ENCODE peak calls at places on chromosomes 5 and 9, in six cellular contexts. K, J, Y, M, X and L are unnamed samples.

GRCh38 chr5:153520952-153521351 is 30.5 kb downstream of the GRIA1 start:
- DNase-seq in X (no peak), J (no peak), M (no peak), K (no peak), Y (no peak), L (no peak)

GRCh38 chr5:9042241-9042640 is 503.6 kb downstream of the SEMA5A start:
- DNase-seq in X (no peak), Y (no peak), J (no peak), K (no peak), M (no peak), L (no peak)

GRCh38 chr5:148922606-148923005 is 96.2 kb downstream of the ADRB2 start:
- DNase-seq in X (no peak), J (no peak), M (no peak), Y (no peak), K (no peak), L (no peak)

GRCh38 chr9:14218253-14218652 is 95.7 kb downstream of the NFIB start:
- DNase-seq in X (no peak), K (no peak), Y (no peak), M (no peak), J (no peak), L (no peak)

GRCh38 chr5:146027746-146028145 is 77.6 kb downstream of the PLAC8L1 start:
- DNase-seq in Y (no peak), J (no peak), K (no peak), M (no peak), X (no peak), L (no peak)

GRCh38 chr9:134328341-134328840 is 2.1 kb downstream of the RXRA start:
- DNase-seq in K (no peak), J (peak; percentile 41), X (no peak), Y (peak; percentile 75), M (no peak), L (no peak)

GRCh38 chr5:55236800-55237199 is 3.4 kb upstream of the CCNO start:
- DNase-seq in X (no peak), K (no peak), J (no peak), M (no peak), Y (no peak), L (no peak)

GRCh38 chr9:2824564-2824963 is 19.3 kb downstream of the PUM3 start:
- DNase-seq in X (peak; percentile 18), Y (no peak), K (no peak), M (no peak), J (peak; percentile 44), L (no peak)

GRCh38 chr5:160173-160510 is 31.2 kb upstream of the LRRC14B start:
- DNase-seq in M (no peak), Y (peak; percentile 50), J (no peak), K (no peak), X (no peak), L (no peak)

GRCh38 chr5:59081693-59082092 is 498.8 kb downstream of the RAB3C start:
- DNase-seq in K (no peak), Y (no peak), X (no peak), J (no peak), M (no peak), L (no peak)

GRCh38 chr5:105506692-105507277 is 1944.2 kb upstream of the NUDT12 start:
- DNase-seq in J (no peak), K (no peak), X (peak; percentile 10), M (no peak), Y (no peak), L (no peak)

GRCh38 chr5:150288361-150288760 is 1.2 kb downstream of the CAMK2A start:
- DNase-seq in K (no peak), M (no peak), X (no peak), Y (peak; percentile 57), J (no peak), L (no peak)

GRCh38 chr9:101072259-101072658 is 43.7 kb downstream of the PLPPR1 start:
- DNase-seq in K (no peak), X (no peak), Y (no peak), M (no peak), J (no peak), L (no peak)

GRCh38 chr9:136996361-136997281 is at the start of gene CLIC3:
- DNase-seq in K (no peak), J (no peak), X (peak; percentile 46), M (no peak), Y (no peak), L (no peak)

GRCh38 chr9:120531683-120532300 is 48.2 kb downstream of the CDK5RAP2 start:
- DNase-seq in X (peak; percentile 22), M (no peak), K (no peak), Y (no peak), J (no peak), L (no peak)

GRCh38 chr9:133275105-133276000 is at the start of gene ABO:
- DNase-seq in M (no peak), J (peak; percentile 74), K (no peak), Y (no peak), X (no peak), L (peak; percentile 77)

GRCh38 chr9:124251605-124252366 is 6.0 kb upstream of the NEK6 start:
- DNase-seq in Y (peak; percentile 62), X (peak; percentile 59), M (no peak), J (no peak), K (peak; percentile 32), L (no peak)

GRCh38 chr5:177457239-177458121 is 10.9 kb downstream of the PRR7 start:
- DNase-seq in M (peak; percentile 82), Y (peak; percentile 91), J (peak; percentile 80), K (peak; percentile 90), X (peak; percentile 88), L (peak; percentile 77)